ENCODE peak calls at places on chromosomes 12 and 14, in four cellular contexts. O, Q, S and Z are unnamed samples.

GRCh38 chr12:109539508-109539907 is 33.8 kb downstream of the MMAB start:
- DNase-seq in Q (no peak), O (peak; percentile 81), S (no peak), Z (no peak)

GRCh38 chr12:100868487-100868886 is 73.9 kb downstream of the ANO4 start:
- DNase-seq in Q (no peak), O (peak; percentile 23), S (no peak), Z (no peak)

GRCh38 chr14:61152851-61153364 is 128.2 kb downstream of the TMEM30B start:
- DNase-seq in Q (no peak), S (no peak), O (peak; percentile 72), Z (peak; percentile 66)

GRCh38 chr12:39972119-39972518 is 133.8 kb downstream of the SLC2A13 start:
- DNase-seq in Q (no peak), O (no peak), S (no peak), Z (no peak)

GRCh38 chr12:1220127-1221092 is 229.4 kb downstream of the ERC1 start:
- DNase-seq in Q (no peak), S (no peak), O (no peak), Z (peak; percentile 30)

GRCh38 chr14:57057803-57058202 is 210.9 kb downstream of the EXOC5 start:
- DNase-seq in Q (no peak), O (no peak), S (no peak), Z (no peak)

GRCh38 chr14:51454351-51454750 is 197.4 kb upstream of the FRMD6 start:
- DNase-seq in O (no peak), S (no peak), Q (no peak), Z (no peak)

GRCh38 chr12:25806271-25806670 is 152.2 kb upstream of the RASSF8 start:
- DNase-seq in O (peak; percentile 72), Q (no peak), S (no peak), Z (no peak)

GRCh38 chr14:31170411-31170810 is 37.2 kb downstream of the HECTD1 start:
- DNase-seq in O (peak; percentile 58), Q (no peak), S (no peak), Z (no peak)

GRCh38 chr12:78792052-78792698 is 72.4 kb upstream of the SYT1 start:
- DNase-seq in S (no peak), Q (no peak), O (no peak), Z (no peak)

GRCh38 chr12:78795934-78796445 is 68.6 kb upstream of the SYT1 start:
- DNase-seq in O (no peak), S (no peak), Q (no peak), Z (no peak)

GRCh38 chr12:78790148-78790547 is 74.4 kb upstream of the SYT1 start:
- DNase-seq in S (no peak), O (no peak), Q (no peak), Z (no peak)

GRCh38 chr12:78793982-78794381 is 70.6 kb upstream of the SYT1 start:
- DNase-seq in O (no peak), S (no peak), Q (no peak), Z (no peak)

DNA sequence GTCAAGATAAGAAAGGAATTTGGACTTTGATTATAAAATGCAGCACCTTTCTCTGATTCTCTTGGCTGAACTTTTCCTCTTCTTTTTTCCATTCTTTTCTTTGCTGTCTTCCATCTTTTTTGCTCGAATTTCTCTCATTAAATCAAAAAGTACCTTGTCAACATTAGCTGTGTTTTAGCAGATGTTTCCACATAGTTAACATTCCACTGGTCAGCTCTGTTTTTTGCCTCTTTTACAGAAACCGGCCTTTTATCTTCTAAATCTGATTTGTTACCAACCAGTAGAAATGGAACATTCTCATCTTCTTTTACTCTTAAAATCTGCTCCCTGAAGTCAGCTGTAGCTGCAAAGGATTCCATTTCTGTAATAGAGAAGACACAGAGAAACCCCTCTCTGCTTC is 71.1 kb upstream of the SYT1 start:
- DNase-seq in Q (no peak), O (peak; percentile 3), S (no peak), Z (no peak)
- H3K4me3 ChIP-seq in Q (no peak overlapping the region), O (no peak overlapping the region), S (no peak overlapping the region), Z (no peak overlapping the region)

GRCh38 chr12:113642216-113642615 is 170.5 kb upstream of the LHX5 start:
- DNase-seq in Q (no peak), S (no peak), O (no peak), Z (no peak)
- H3K27me3 ChIP-seq in Q (no peaks in the 10 kb centered on the region), S (no peaks in the 10 kb centered on the region), O (peaks cover 18% of the 10 kb centered on the region), Z (peaks cover 4% of the 10 kb centered on the region)

DNA sequence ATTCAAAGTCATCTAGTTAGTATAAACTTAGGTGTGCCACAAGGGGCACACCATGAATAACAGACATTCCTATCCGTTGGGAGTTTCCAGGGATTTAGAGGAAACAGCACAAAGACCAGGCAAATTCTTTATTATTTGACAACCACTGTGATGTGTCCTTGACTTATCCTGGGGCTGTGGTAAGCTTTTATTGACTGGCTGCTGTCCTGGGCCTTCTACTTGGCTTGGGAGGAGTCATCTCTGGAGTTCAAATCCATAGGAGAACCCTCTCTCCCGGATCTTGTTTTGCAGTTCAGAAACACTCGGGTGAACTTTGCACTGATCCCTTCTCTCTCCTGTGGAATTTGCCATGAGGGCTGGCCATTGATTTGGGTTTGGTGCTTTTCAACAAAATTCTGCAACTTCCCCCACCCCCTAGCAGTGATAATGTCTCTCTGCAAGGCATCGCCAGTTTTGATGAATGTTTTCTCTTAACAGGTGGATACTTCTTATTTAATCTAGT is 136.3 kb downstream of the ADCK1 start:
- DNase-seq in S (no peak), Q (no peak), O (no peak), Z (no peak)
- H3K9me3 ChIP-seq in S (no peaks in the 10 kb centered on the region), Q (peaks cover 9% of the 10 kb centered on the region), O (peaks cover 7% of the 10 kb centered on the region), Z (no peaks in the 10 kb centered on the region)

GRCh38 chr12:108253540-108253939 is 85.6 kb downstream of the CMKLR1 start:
- DNase-seq in Q (no peak), O (no peak), S (no peak), Z (no peak)
- H3K4me3 ChIP-seq in Q (no peak overlapping the region), O (no peak overlapping the region), S (no peak overlapping the region), Z (no peak overlapping the region)

GRCh38 chr14:95364481-95365209 is 44.9 kb upstream of the CLMN start:
- DNase-seq in Q (no peak), O (no peak), S (no peak), Z (no peak)

GRCh38 chr14:95362180-95362494 is 42.4 kb upstream of the CLMN start:
- DNase-seq in Q (no peak), O (no peak), S (no peak), Z (no peak)

GRCh38 chr14:95363468-95363954 is 43.8 kb upstream of the CLMN start:
- DNase-seq in S (no peak), O (no peak), Q (no peak), Z (no peak)

GRCh38 chr14:95361373-95362179 is 41.9 kb upstream of the CLMN start:
- DNase-seq in S (no peak), O (no peak), Q (no peak), Z (no peak)

GRCh38 chr14:95365401-95365800 is 45.7 kb upstream of the CLMN start:
- DNase-seq in S (no peak), O (no peak), Q (no peak), Z (no peak)
- H3K27me3 ChIP-seq in S (peaks cover 4% of the 10 kb centered on the region), O (peaks cover 6% of the 10 kb centered on the region), Q (no peaks in the 10 kb centered on the region), Z (peaks cover 25% of the 10 kb centered on the region)

GRCh38 chr12:131321988-131322387 is 368.3 kb downstream of the ADGRD1 start:
- DNase-seq in S (no peak), O (no peak), Q (no peak), Z (no peak)
- H3K9me3 ChIP-seq in S (no peaks in the 10 kb centered on the region), O (peaks cover 6% of the 10 kb centered on the region), Q (peaks cover 7% of the 10 kb centered on the region), Z (no peaks in the 10 kb centered on the region)